ENCODE peak calls at places on chromosomes 13 and 19, in four cellular contexts. T is HL-60, S is K562, N is GM12878. Y is an unnamed sample.

GRCh38 chr13:105787518-105788085 is 747.9 kb downstream of the EFNB2 start:
- DNase-seq in T (no peak), S (no peak), N (no peak), Y (no peak)

GRCh38 chr19:19751846-19752245 is 18.9 kb upstream of the ZNF14 start:
- DNase-seq in T (no peak), N (no peak), S (no peak), Y (no peak)

GRCh38 chr13:98174321-98174720 is 2.7 kb downstream of the RNF113B start:
- DNase-seq in T (no peak), S (no peak), N (no peak), Y (no peak)

GRCh38 chr19:3580156-3580955 is 4.9 kb upstream of the GIPC3 start:
- DNase-seq in S (no peak), N (no peak), T (no peak), Y (no peak)

GRCh38 chr13:93262729-93263128 is 36.1 kb downstream of the GPC6 start:
- DNase-seq in S (no peak), T (no peak), N (no peak), Y (no peak)

GRCh38 chr19:7870571-7871279 is 3.5 kb downstream of the PRR36 start:
- DNase-seq in N (no peak), T (peak; percentile 91), S (peak; percentile 79), Y (no peak)

GRCh38 chr19:7856679-7857663 is 17.2 kb downstream of the PRR36 start:
- DNase-seq in N (no peak), T (no peak), S (no peak), Y (no peak)

GRCh38 chr13:49820591-49821215 is 28.2 kb upstream of the KPNA3 start:
- DNase-seq in N (no peak), S (no peak), T (no peak), Y (no peak)

GRCh38 chr13:50082426-50083283 is 67.4 kb downstream of the KCNRG start:
- DNase-seq in S (peak; percentile 39), T (peak; percentile 92), N (peak; percentile 62), Y (peak; percentile 30)

GRCh38 chr13:100214886-100215285 is 126.0 kb downstream of the PCCA start:
- DNase-seq in S (no peak), N (no peak), T (no peak), Y (no peak)

GRCh38 chr19:21750586-21751128 is 16.7 kb downstream of the ZNF100 start:
- DNase-seq in N (no peak), T (no peak), S (no peak), Y (no peak)

GRCh38 chr19:3770136-3771032 is 1.6 kb downstream of the RAX2 start:
- DNase-seq in T (no peak), N (no peak), S (no peak), Y (no peak)

GRCh38 chr13:98972627-98973026 is 5.2 kb downstream of the DOCK9 start:
- DNase-seq in S (no peak), T (no peak), N (no peak), Y (no peak)

GRCh38 chr13:86870388-86870966 is 800.7 kb upstream of the SLITRK5 start:
- DNase-seq in T (no peak), N (no peak), S (no peak), Y (no peak)

GRCh38 chr19:29285878-29286277 is 72.9 kb upstream of the UQCRFS1 start:
- DNase-seq in T (peak; percentile 65), N (no peak), S (peak; percentile 18), Y (no peak)

GRCh38 chr19:35247526-35248309 is 1.1 kb upstream of the LSR start:
- DNase-seq in T (no peak), N (peak; percentile 46), S (peak; percentile 80), Y (peak; percentile 53)

GRCh38 chr19:45455707-45456499 is 11.9 kb upstream of the FOSB start:
- DNase-seq in S (peak; percentile 87), N (no peak), T (peak; percentile 91), Y (no peak)

GRCh38 chr13:91567485-91568207 is 169.2 kb downstream of the GPC5 start:
- DNase-seq in S (no peak), T (no peak), N (no peak), Y (no peak)

GRCh38 chr13:44575741-44576395 is at the start of gene TSC22D1:
- DNase-seq in T (peak; percentile 22), S (no peak), N (no peak), Y (peak; percentile 14)

GRCh38 chr13:46571189-46571901 is 18.4 kb downstream of the LRCH1 start:
- DNase-seq in T (no peak), S (no peak), N (no peak), Y (no peak)

GRCh38 chr19:18906605-18907519 is 10.9 kb upstream of the CERS1 start:
- DNase-seq in N (no peak), S (no peak), T (no peak), Y (no peak)

GRCh38 chr19:13899912-13900584 is 5.9 kb downstream of the BRME1 start:
- DNase-seq in N (no peak), T (no peak), S (no peak), Y (no peak)

GRCh38 chr19:1082165-1082927 is 12.8 kb downstream of the POLR2E start:
- DNase-seq in S (peak; percentile 95), N (no peak), T (no peak), Y (peak; percentile 87)

GRCh38 chr19:1754651-1755466 is 1.6 kb downstream of the ONECUT3 start:
- DNase-seq in T (peak; percentile 69), S (no peak), N (no peak), Y (no peak)

DNA sequence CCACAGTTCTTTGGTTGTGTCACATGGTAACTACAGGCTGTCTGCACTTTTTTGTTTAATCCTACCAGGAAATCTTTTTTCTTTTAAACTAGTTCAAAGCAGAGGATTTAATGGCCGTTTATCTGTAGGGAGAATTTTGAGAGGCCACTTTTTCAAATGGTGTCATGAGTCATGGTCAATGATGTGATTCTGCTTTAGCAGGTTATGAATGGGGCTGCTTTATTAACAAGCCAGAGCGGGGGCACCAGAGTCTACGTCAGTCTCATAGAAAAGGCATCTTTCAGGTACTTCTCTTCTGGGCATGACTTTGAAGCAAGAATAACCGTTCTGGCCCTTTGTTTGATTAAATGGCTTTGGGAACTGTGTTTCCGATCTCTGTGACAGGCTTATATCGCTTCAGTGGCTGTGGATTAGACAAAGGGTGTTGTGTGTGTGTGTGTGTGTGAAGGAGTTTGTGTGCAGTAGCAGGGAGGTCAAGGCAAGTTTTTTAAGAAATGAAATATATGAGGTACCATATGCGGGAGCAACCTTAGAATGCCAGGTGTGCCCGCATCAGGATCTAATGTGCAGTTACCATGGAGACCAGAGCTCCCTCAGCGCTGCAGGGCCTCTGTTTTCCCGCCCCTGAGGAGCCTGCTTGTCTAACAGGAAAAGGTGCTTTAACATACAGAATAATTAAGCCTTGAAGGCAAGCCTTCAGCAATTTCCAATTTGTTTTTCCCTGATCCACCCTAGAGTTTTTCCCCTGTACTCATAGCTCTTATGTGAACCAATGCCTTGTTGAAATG is 120.5 kb downstream of the KATNAL1 start:
- DNase-seq in S (no peak), T (no peak), N (no peak), Y (no peak)
- TF ChIP-seq SPI1 in S (no peak), T (no peak), N (no peak), Y (no peak)

DNA sequence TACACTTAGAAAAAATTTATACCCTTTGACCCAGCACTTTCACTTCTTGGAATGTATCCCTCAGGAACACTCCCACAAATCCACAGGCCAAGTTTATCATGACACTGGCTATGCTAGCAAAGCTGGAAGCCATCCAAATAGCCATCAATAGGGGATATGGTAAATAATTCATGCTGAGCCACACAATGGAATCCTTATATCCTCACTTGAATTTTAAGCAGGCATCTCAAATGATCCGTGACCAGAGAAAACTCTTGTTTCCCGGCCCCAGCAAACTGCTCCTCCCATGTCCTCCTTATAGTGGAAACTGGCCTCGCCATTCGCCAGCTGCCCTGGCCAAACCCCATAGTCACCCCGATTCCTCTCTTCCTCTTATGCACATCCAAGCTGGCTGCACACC is 37.6 kb downstream of the GRIK5 start:
- DNase-seq in T (no peak), S (no peak), N (no peak), Y (no peak)
- TF ChIP-seq POLR2AphosphoS5 in T (no peak), S (no peak), N (no peak), Y (no peak)

DNA sequence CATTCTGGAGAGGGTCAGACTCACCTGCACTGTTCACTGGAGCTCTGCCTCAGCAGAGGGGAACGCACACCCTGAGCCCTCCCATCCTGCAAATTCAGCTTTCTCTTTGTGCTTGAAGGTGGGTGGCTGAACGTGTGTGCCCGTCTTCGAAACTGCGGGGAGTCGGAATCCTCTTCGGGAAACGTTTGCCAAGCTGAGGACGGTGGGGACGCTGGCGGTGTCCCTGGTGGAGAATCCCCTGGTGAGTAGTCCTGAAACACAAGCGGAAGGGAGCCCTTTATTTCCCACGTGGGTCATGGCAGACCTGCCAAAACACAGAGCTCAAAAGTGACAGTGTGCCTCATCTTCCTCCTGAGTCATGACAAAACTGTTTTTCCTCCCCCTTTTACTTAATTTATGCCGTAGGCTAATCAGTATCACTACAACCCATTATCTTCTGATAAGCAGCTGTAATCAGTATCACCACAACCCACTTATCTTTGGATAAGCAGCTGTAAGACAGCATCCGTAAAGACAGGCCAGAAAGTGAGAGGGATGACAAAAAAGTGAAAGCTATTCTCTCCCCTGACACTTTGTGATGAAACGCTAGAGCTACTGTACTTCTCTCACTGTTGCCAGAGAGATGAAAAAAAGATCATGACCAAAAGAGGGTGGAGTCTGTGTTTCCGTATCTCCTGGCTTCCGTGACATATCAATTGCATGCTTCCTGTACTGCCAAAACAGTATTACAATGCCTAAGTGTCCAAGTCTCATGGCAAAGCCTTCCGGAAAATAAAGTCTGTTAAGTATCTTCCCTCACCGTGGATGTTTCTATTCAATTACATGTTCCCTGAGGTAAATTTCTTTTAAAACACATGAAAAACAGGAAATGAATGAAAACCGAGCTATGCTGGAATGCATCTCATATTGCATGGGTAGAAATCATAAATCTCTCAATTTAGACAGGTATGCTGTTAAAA is 155.5 kb downstream of the TBC1D4 start:
- DNase-seq in S (peak; percentile 41), T (no peak), N (no peak), Y (peak; percentile 20)
- TF ChIP-seq SPI1 in S (no peak), T (no peak), N (no peak), Y (no peak)

GRCh38 chr13:55402867-55403266 is 1737.9 kb upstream of the PRR20A start:
- DNase-seq in N (no peak), S (no peak), T (no peak), Y (no peak)

DNA sequence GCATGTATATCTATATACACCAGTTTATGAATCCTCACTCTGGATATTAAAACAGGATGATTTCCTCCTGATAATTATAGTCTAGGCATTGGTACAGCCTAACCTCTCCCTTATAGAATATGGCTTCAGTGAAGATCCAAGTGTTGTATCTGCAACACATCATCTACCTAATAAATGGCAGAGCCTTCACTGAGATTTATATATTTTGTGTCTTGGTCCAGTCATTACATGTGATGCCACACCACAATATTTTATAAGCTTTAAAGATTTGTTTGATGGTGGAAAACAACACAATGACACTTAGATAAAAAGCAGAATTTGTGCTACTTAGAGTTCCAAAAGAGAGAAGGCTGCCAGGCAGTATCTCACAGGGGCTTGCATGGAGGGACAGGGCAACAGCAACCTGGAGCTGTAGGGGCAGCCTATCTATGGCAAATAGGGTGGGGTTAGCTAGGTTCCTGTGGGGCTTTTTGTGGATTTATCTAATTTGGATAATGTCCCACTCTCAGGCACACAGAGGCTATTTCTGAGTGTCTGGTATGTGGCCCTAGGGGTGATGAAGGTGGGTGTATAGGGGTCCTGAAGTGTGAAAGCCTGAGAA is 1736.7 kb upstream of the PRR20A start:
- DNase-seq in T (no peak), S (no peak), N (no peak), Y (no peak)
- TF ChIP-seq POLR2AphosphoS5 in T (no peak), S (no peak), N (no peak), Y (no peak)